ENCODE peak calls at places on chromosomes 16 and 17, in eight cellular contexts. Y is BE2C; O is endodermal cell; H is activated T-helper 1 cell treated with anti-CD3 and anti-CD28 coated beads, Interleukin-2, amount 50 U/mL, for 16 hours; U is spleen; X is hepatic stellate cell; F is AG04450; M is GM04504. T is an unnamed sample.

GRCh38 chr17:61309362-61309761 is 90.3 kb upstream of the TBX2 start:
- DNase-seq in Y (no peak), O (peak), H (no peak), U (no peak), X (no peak), F (no peak), M (no peak), T (no peak)

GRCh38 chr17:40915721-40916256 is 21.7 kb downstream of the KRT23 start:
- DNase-seq in Y (no peak), O (no peak), H (no peak), U (no peak), X (peak), F (peak), M (peak), T (peak)

GRCh38 chr17:79174905-79175856 is 100.6 kb downstream of the ENGASE start:
- DNase-seq in Y (no peak), O (no peak), H (no peak), U (no peak), X (no peak), F (no peak), M (no peak), T (peak)

GRCh38 chr16:11757671-11758545 is 15.3 kb upstream of the TXNDC11 start:
- DNase-seq in Y (no peak), O (no peak), H (no peak), U (no peak), X (peak), F (peak), M (no peak), T (peak)

GRCh38 chr17:5128905-5129535 is 13.2 kb downstream of the USP6 start:
- DNase-seq in Y (no peak), O (no peak), H (no peak), U (no peak), X (no peak), F (no peak), M (no peak), T (no peak)

GRCh38 chr16:86505899-86506864 is 4.1 kb upstream of the FOXF1 start:
- DNase-seq in Y (no peak), O (no peak), H (no peak), U (no peak), X (no peak), F (no peak), M (no peak), T (no peak)

GRCh38 chr17:37541880-37542675 is 52.4 kb downstream of the DUSP14 start:
- DNase-seq in Y (no peak), O (no peak), H (no peak), U (no peak), X (peak), F (no peak), M (peak), T (peak)

GRCh38 chr17:13031718-13032350 is 14.0 kb upstream of the ELAC2 start:
- DNase-seq in Y (peak), O (peak), H (no peak), U (peak), X (peak), F (peak), M (no peak), T (peak)

GRCh38 chr17:10198509-10199249 is at the start of gene GAS7:
- DNase-seq in Y (no peak), O (peak), H (no peak), U (peak), X (no peak), F (no peak), M (no peak), T (no peak)

GRCh38 chr17:4945176-4945943 is 3.0 kb downstream of the PFN1 start:
- DNase-seq in Y (peak), O (peak), H (peak), U (peak), X (peak), F (peak), M (peak), T (peak)

GRCh38 chr17:859461-860195 is 77.5 kb downstream of the MRM3 start:
- DNase-seq in Y (no peak), O (no peak), H (no peak), U (no peak), X (no peak), F (no peak), M (no peak), T (peak)

GRCh38 chr17:20955437-20956323 is 87.1 kb downstream of the USP22 start:
- DNase-seq in Y (no peak), O (peak), H (no peak), U (no peak), X (no peak), F (no peak), M (no peak), T (peak)

GRCh38 chr16:17083628-17084027 is 387.1 kb downstream of the XYLT1 start:
- DNase-seq in Y (no peak), O (peak), H (no peak), U (no peak), X (no peak), F (no peak), M (no peak), T (no peak)

T was measured in fibroblast of mammary gland.